ENCODE peak calls at places on chromosomes 6 and 20, in ten cellular contexts. One of them, this sample, is unnamed.

GRCh38 chr20:826695-827323 is 6.7 kb upstream of the FAM110A start:
- DNase-seq in GM23338: no peak
- DNase-seq in NCI-H1092: no peak
- DNase-seq in NCI-H2081: no peak
- DNase-seq in activated naive CD4-positive, alpha-beta T cell treated with anti-CD3 and anti-CD28 coated beads, Interleukin-2, amount 50 U/mL, for 16 hours: no peak
- DNase-seq in GM10248: no peak
- DNase-seq in stimulated activated CD4-positive, alpha-beta T cell treated with anti-CD3 and anti-CD28 coated beads, Interleukin-4, amount 100 ng/mL, for 4 hours: no peak
- DNase-seq in NCI-H1417: no peak
- DNase-seq in epithelial cell of esophagus: no peak
- DNase-seq in GM06990: no peak
- DNase-seq in this sample: no peak

GRCh38 chr6:44076366-44077200 is 50.7 kb downstream of the MRPL14 start:
- DNase-seq in GM06990: no peak
- DNase-seq in NCI-H1092: no peak
- DNase-seq in activated naive CD4-positive, alpha-beta T cell treated with anti-CD3 and anti-CD28 coated beads, Interleukin-2, amount 50 U/mL, for 16 hours: no peak
- DNase-seq in epithelial cell of esophagus: no peak
- DNase-seq in GM10248: peak; percentile 74
- DNase-seq in stimulated activated CD4-positive, alpha-beta T cell treated with anti-CD3 and anti-CD28 coated beads, Interleukin-4, amount 100 ng/mL, for 4 hours: no peak
- DNase-seq in NCI-H2081: no peak
- DNase-seq in GM23338: peak; percentile 41
- DNase-seq in NCI-H1417: no peak
- DNase-seq in this sample: no peak

GRCh38 chr20:47568019-47568418 is 66.3 kb downstream of the NCOA3 start:
- DNase-seq in GM06990: no peak
- DNase-seq in GM10248: no peak
- DNase-seq in NCI-H1092: no peak
- DNase-seq in GM23338: no peak
- DNase-seq in epithelial cell of esophagus: no peak
- DNase-seq in NCI-H2081: peak; percentile 18
- DNase-seq in stimulated activated CD4-positive, alpha-beta T cell treated with anti-CD3 and anti-CD28 coated beads, Interleukin-4, amount 100 ng/mL, for 4 hours: no peak
- DNase-seq in activated naive CD4-positive, alpha-beta T cell treated with anti-CD3 and anti-CD28 coated beads, Interleukin-2, amount 50 U/mL, for 16 hours: no peak
- DNase-seq in NCI-H1417: no peak
- DNase-seq in this sample: no peak

GRCh38 chr6:48611332-48611731 is 500.3 kb upstream of the PTCHD4 start:
- DNase-seq in stimulated activated CD4-positive, alpha-beta T cell treated with anti-CD3 and anti-CD28 coated beads, Interleukin-4, amount 100 ng/mL, for 4 hours: no peak
- DNase-seq in epithelial cell of esophagus: peak; percentile 20
- DNase-seq in GM10248: no peak
- DNase-seq in NCI-H1417: no peak
- DNase-seq in NCI-H1092: no peak
- DNase-seq in GM23338: no peak
- DNase-seq in activated naive CD4-positive, alpha-beta T cell treated with anti-CD3 and anti-CD28 coated beads, Interleukin-2, amount 50 U/mL, for 16 hours: no peak
- DNase-seq in GM06990: no peak
- DNase-seq in NCI-H2081: no peak
- DNase-seq in this sample: no peak

GRCh38 chr20:48544402-48545333 is 283.1 kb downstream of the PREX1 start:
- DNase-seq in epithelial cell of esophagus: no peak
- DNase-seq in stimulated activated CD4-positive, alpha-beta T cell treated with anti-CD3 and anti-CD28 coated beads, Interleukin-4, amount 100 ng/mL, for 4 hours: no peak
- DNase-seq in GM23338: no peak
- DNase-seq in GM06990: no peak
- DNase-seq in NCI-H2081: peak; percentile 17
- DNase-seq in GM10248: no peak
- DNase-seq in activated naive CD4-positive, alpha-beta T cell treated with anti-CD3 and anti-CD28 coated beads, Interleukin-2, amount 50 U/mL, for 16 hours: no peak
- DNase-seq in NCI-H1092: peak; percentile 77
- DNase-seq in NCI-H1417: no peak
- DNase-seq in this sample: no peak

GRCh38 chr20:45306431-45306982 is at the start of gene RBPJL:
- DNase-seq in NCI-H2081: no peak
- DNase-seq in NCI-H1417: no peak
- DNase-seq in GM23338: peak; percentile 77
- DNase-seq in GM10248: peak; percentile 59
- DNase-seq in NCI-H1092: no peak
- DNase-seq in activated naive CD4-positive, alpha-beta T cell treated with anti-CD3 and anti-CD28 coated beads, Interleukin-2, amount 50 U/mL, for 16 hours: peak; percentile 48
- DNase-seq in stimulated activated CD4-positive, alpha-beta T cell treated with anti-CD3 and anti-CD28 coated beads, Interleukin-4, amount 100 ng/mL, for 4 hours: peak; percentile 49
- DNase-seq in epithelial cell of esophagus: no peak
- DNase-seq in GM06990: no peak
- DNase-seq in this sample: peak; percentile 32

GRCh38 chr6:21486115-21486514 is 107.4 kb upstream of the SOX4 start:
- DNase-seq in GM10248: no peak
- DNase-seq in stimulated activated CD4-positive, alpha-beta T cell treated with anti-CD3 and anti-CD28 coated beads, Interleukin-4, amount 100 ng/mL, for 4 hours: no peak
- DNase-seq in epithelial cell of esophagus: no peak
- DNase-seq in NCI-H2081: no peak
- DNase-seq in activated naive CD4-positive, alpha-beta T cell treated with anti-CD3 and anti-CD28 coated beads, Interleukin-2, amount 50 U/mL, for 16 hours: no peak
- DNase-seq in GM06990: no peak
- DNase-seq in NCI-H1092: no peak
- DNase-seq in NCI-H1417: no peak
- DNase-seq in GM23338: no peak
- DNase-seq in this sample: no peak

GRCh38 chr6:84033523-84034451 is at the start of gene MRAP2:
- DNase-seq in epithelial cell of esophagus: peak; percentile 53
- DNase-seq in NCI-H2081: peak; percentile 19
- DNase-seq in GM23338: peak; percentile 76
- DNase-seq in GM10248: peak; percentile 21
- DNase-seq in NCI-H1417: peak; percentile 74
- DNase-seq in GM06990: peak; percentile 18
- DNase-seq in NCI-H1092: peak; percentile 33
- DNase-seq in activated naive CD4-positive, alpha-beta T cell treated with anti-CD3 and anti-CD28 coated beads, Interleukin-2, amount 50 U/mL, for 16 hours: no peak
- DNase-seq in stimulated activated CD4-positive, alpha-beta T cell treated with anti-CD3 and anti-CD28 coated beads, Interleukin-4, amount 100 ng/mL, for 4 hours: no peak
- DNase-seq in this sample: no peak

GRCh38 chr6:43242908-43243648 is at the start of gene TTBK1:
- DNase-seq in GM10248: no peak
- DNase-seq in NCI-H1417: peak; percentile 61
- DNase-seq in NCI-H2081: no peak
- DNase-seq in GM23338: peak; percentile 64
- DNase-seq in NCI-H1092: peak; percentile 21
- DNase-seq in GM06990: no peak
- DNase-seq in epithelial cell of esophagus: no peak
- DNase-seq in stimulated activated CD4-positive, alpha-beta T cell treated with anti-CD3 and anti-CD28 coated beads, Interleukin-4, amount 100 ng/mL, for 4 hours: no peak
- DNase-seq in activated naive CD4-positive, alpha-beta T cell treated with anti-CD3 and anti-CD28 coated beads, Interleukin-2, amount 50 U/mL, for 16 hours: peak; percentile 33
- DNase-seq in this sample: no peak

GRCh38 chr6:26336355-26337198 is 28.4 kb upstream of the BTN3A2 start:
- DNase-seq in NCI-H1092: no peak
- DNase-seq in epithelial cell of esophagus: peak; percentile 77
- DNase-seq in activated naive CD4-positive, alpha-beta T cell treated with anti-CD3 and anti-CD28 coated beads, Interleukin-2, amount 50 U/mL, for 16 hours: no peak
- DNase-seq in GM06990: no peak
- DNase-seq in NCI-H2081: no peak
- DNase-seq in GM10248: no peak
- DNase-seq in GM23338: no peak
- DNase-seq in NCI-H1417: no peak
- DNase-seq in stimulated activated CD4-positive, alpha-beta T cell treated with anti-CD3 and anti-CD28 coated beads, Interleukin-4, amount 100 ng/mL, for 4 hours: no peak
- DNase-seq in this sample: no peak

GRCh38 chr6:4636881-4637224 is 139.4 kb upstream of the CDYL start:
- DNase-seq in activated naive CD4-positive, alpha-beta T cell treated with anti-CD3 and anti-CD28 coated beads, Interleukin-2, amount 50 U/mL, for 16 hours: no peak
- DNase-seq in stimulated activated CD4-positive, alpha-beta T cell treated with anti-CD3 and anti-CD28 coated beads, Interleukin-4, amount 100 ng/mL, for 4 hours: no peak
- DNase-seq in GM10248: no peak
- DNase-seq in NCI-H2081: no peak
- DNase-seq in NCI-H1092: no peak
- DNase-seq in GM23338: no peak
- DNase-seq in GM06990: no peak
- DNase-seq in epithelial cell of esophagus: peak; percentile 42
- DNase-seq in NCI-H1417: no peak
- DNase-seq in this sample: no peak

GRCh38 chr6:146149770-146150169 is 120.9 kb downstream of the GRM1 start:
- DNase-seq in stimulated activated CD4-positive, alpha-beta T cell treated with anti-CD3 and anti-CD28 coated beads, Interleukin-4, amount 100 ng/mL, for 4 hours: no peak
- DNase-seq in NCI-H2081: no peak
- DNase-seq in epithelial cell of esophagus: peak; percentile 18
- DNase-seq in activated naive CD4-positive, alpha-beta T cell treated with anti-CD3 and anti-CD28 coated beads, Interleukin-2, amount 50 U/mL, for 16 hours: no peak
- DNase-seq in GM06990: no peak
- DNase-seq in NCI-H1092: no peak
- DNase-seq in GM23338: peak; percentile 5
- DNase-seq in GM10248: no peak
- DNase-seq in NCI-H1417: peak; percentile 53
- DNase-seq in this sample: no peak

GRCh38 chr6:82144007-82144851 is 103.3 kb downstream of the IBTK start:
- DNase-seq in NCI-H1417: no peak
- DNase-seq in GM10248: peak; percentile 15
- DNase-seq in NCI-H1092: no peak
- DNase-seq in activated naive CD4-positive, alpha-beta T cell treated with anti-CD3 and anti-CD28 coated beads, Interleukin-2, amount 50 U/mL, for 16 hours: no peak
- DNase-seq in GM23338: no peak
- DNase-seq in NCI-H2081: no peak
- DNase-seq in epithelial cell of esophagus: peak; percentile 95
- DNase-seq in stimulated activated CD4-positive, alpha-beta T cell treated with anti-CD3 and anti-CD28 coated beads, Interleukin-4, amount 100 ng/mL, for 4 hours: no peak
- DNase-seq in GM06990: no peak
- DNase-seq in this sample: no peak

GRCh38 chr20:63400486-63401210 is 39.5 kb upstream of the CHRNA4 start:
- DNase-seq in NCI-H1417: no peak
- DNase-seq in GM10248: no peak
- DNase-seq in activated naive CD4-positive, alpha-beta T cell treated with anti-CD3 and anti-CD28 coated beads, Interleukin-2, amount 50 U/mL, for 16 hours: no peak
- DNase-seq in GM06990: no peak
- DNase-seq in stimulated activated CD4-positive, alpha-beta T cell treated with anti-CD3 and anti-CD28 coated beads, Interleukin-4, amount 100 ng/mL, for 4 hours: no peak
- DNase-seq in epithelial cell of esophagus: no peak
- DNase-seq in GM23338: no peak
- DNase-seq in NCI-H1092: no peak
- DNase-seq in NCI-H2081: no peak
- DNase-seq in this sample: no peak

GRCh38 chr20:54875307-54875706 is 399.9 kb downstream of the DOK5 start:
- DNase-seq in activated naive CD4-positive, alpha-beta T cell treated with anti-CD3 and anti-CD28 coated beads, Interleukin-2, amount 50 U/mL, for 16 hours: no peak
- DNase-seq in epithelial cell of esophagus: no peak
- DNase-seq in NCI-H2081: no peak
- DNase-seq in NCI-H1417: no peak
- DNase-seq in stimulated activated CD4-positive, alpha-beta T cell treated with anti-CD3 and anti-CD28 coated beads, Interleukin-4, amount 100 ng/mL, for 4 hours: no peak
- DNase-seq in GM10248: no peak
- DNase-seq in NCI-H1092: no peak
- DNase-seq in GM06990: no peak
- DNase-seq in GM23338: no peak
- DNase-seq in this sample: no peak

GRCh38 chr6:75235271-75235670 is 8.3 kb downstream of the COX7A2 start:
- DNase-seq in epithelial cell of esophagus: no peak
- DNase-seq in NCI-H1092: no peak
- DNase-seq in GM10248: no peak
- DNase-seq in GM06990: no peak
- DNase-seq in stimulated activated CD4-positive, alpha-beta T cell treated with anti-CD3 and anti-CD28 coated beads, Interleukin-4, amount 100 ng/mL, for 4 hours: no peak
- DNase-seq in GM23338: peak; percentile 33
- DNase-seq in NCI-H1417: no peak
- DNase-seq in NCI-H2081: no peak
- DNase-seq in activated naive CD4-positive, alpha-beta T cell treated with anti-CD3 and anti-CD28 coated beads, Interleukin-2, amount 50 U/mL, for 16 hours: no peak
- DNase-seq in this sample: no peak

GRCh38 chr6:33655155-33655554 is 34.0 kb downstream of the ITPR3 start:
- DNase-seq in NCI-H2081: no peak
- DNase-seq in GM23338: no peak
- DNase-seq in GM06990: no peak
- DNase-seq in NCI-H1092: no peak
- DNase-seq in epithelial cell of esophagus: no peak
- DNase-seq in GM10248: no peak
- DNase-seq in stimulated activated CD4-positive, alpha-beta T cell treated with anti-CD3 and anti-CD28 coated beads, Interleukin-4, amount 100 ng/mL, for 4 hours: no peak
- DNase-seq in NCI-H1417: no peak
- DNase-seq in activated naive CD4-positive, alpha-beta T cell treated with anti-CD3 and anti-CD28 coated beads, Interleukin-2, amount 50 U/mL, for 16 hours: no peak
- DNase-seq in this sample: no peak

GRCh38 chr6:155125916-155126315 is 130.8 kb downstream of the TIAM2 start:
- DNase-seq in activated naive CD4-positive, alpha-beta T cell treated with anti-CD3 and anti-CD28 coated beads, Interleukin-2, amount 50 U/mL, for 16 hours: no peak
- DNase-seq in stimulated activated CD4-positive, alpha-beta T cell treated with anti-CD3 and anti-CD28 coated beads, Interleukin-4, amount 100 ng/mL, for 4 hours: no peak
- DNase-seq in GM10248: no peak
- DNase-seq in NCI-H2081: no peak
- DNase-seq in NCI-H1092: no peak
- DNase-seq in NCI-H1417: no peak
- DNase-seq in epithelial cell of esophagus: no peak
- DNase-seq in GM06990: no peak
- DNase-seq in GM23338: no peak
- DNase-seq in this sample: no peak

GRCh38 chr20:24765316-24766142 is 183.5 kb upstream of the CST7 start:
- DNase-seq in GM10248: no peak
- DNase-seq in GM23338: no peak
- DNase-seq in GM06990: no peak
- DNase-seq in NCI-H1417: no peak
- DNase-seq in epithelial cell of esophagus: no peak
- DNase-seq in stimulated activated CD4-positive, alpha-beta T cell treated with anti-CD3 and anti-CD28 coated beads, Interleukin-4, amount 100 ng/mL, for 4 hours: no peak
- DNase-seq in NCI-H1092: no peak
- DNase-seq in NCI-H2081: no peak
- DNase-seq in activated naive CD4-positive, alpha-beta T cell treated with anti-CD3 and anti-CD28 coated beads, Interleukin-2, amount 50 U/mL, for 16 hours: no peak
- DNase-seq in this sample: no peak

GRCh38 chr6:157121897-157122296 is 201.4 kb downstream of the TMEM242 start:
- DNase-seq in NCI-H1417: no peak
- DNase-seq in GM23338: no peak
- DNase-seq in stimulated activated CD4-positive, alpha-beta T cell treated with anti-CD3 and anti-CD28 coated beads, Interleukin-4, amount 100 ng/mL, for 4 hours: no peak
- DNase-seq in NCI-H2081: no peak
- DNase-seq in epithelial cell of esophagus: no peak
- DNase-seq in activated naive CD4-positive, alpha-beta T cell treated with anti-CD3 and anti-CD28 coated beads, Interleukin-2, amount 50 U/mL, for 16 hours: no peak
- DNase-seq in GM10248: no peak
- DNase-seq in GM06990: no peak
- DNase-seq in NCI-H1092: no peak
- DNase-seq in this sample: no peak

This sample was measured in activated T-helper 9 cell treated with anti-CD3 and anti-CD28 coated beads, Interleukin-2, amount 50 U/mL, for 16 hours.